ENCODE peak calls at places on chromosomes 2 and 18, in four cellular contexts. Y is tibial artery, A is PC-3, Z is SJCRH30. G is an unnamed sample. For H3K27me3, the result is how much of the 10 kb centered on the place peaks cover.

GRCh38 chr2:218217366-218218309 is 649 bp downstream of the ARPC2 start:
- DNase-seq in Z (peak), Y (peak), A (peak), G (peak)

GRCh38 chr18:44594779-44595467 is 85.8 kb upstream of the SETBP1 start:
- DNase-seq in Y (no peak), Z (peak), A (peak), G (no peak)

GRCh38 chr2:237876056-237876439 is 16.6 kb downstream of the RAMP1 start:
- DNase-seq in Z (no peak), A (no peak), Y (peak), G (no peak)

GRCh38 chr2:187615364-187615763 is 61.1 kb upstream of the TFPI start:
- DNase-seq in Z (no peak), Y (no peak), A (no peak), G (no peak)

GRCh38 chr2:45820048-45820447 is 168.6 kb downstream of the PRKCE start:
- DNase-seq in Z (no peak), Y (no peak), A (no peak), G (no peak)

GRCh38 chr2:121298476-121298875 is 13.5 kb upstream of the TFCP2L1 start:
- DNase-seq in Y (no peak), A (no peak), Z (no peak), G (no peak)

GRCh38 chr2:71687412-71687811 is 234.1 kb downstream of the DYSF start:
- DNase-seq in Y (no peak), Z (no peak), A (no peak), G (no peak)

GRCh38 chr2:423479-423878 is 135.6 kb upstream of the ALKAL2 start:
- DNase-seq in Y (no peak), A (peak), Z (no peak), G (no peak)

GRCh38 chr2:41873102-41873501 is 174.7 kb upstream of the PKDCC start:
- DNase-seq in A (no peak), Y (no peak), Z (no peak), G (no peak)

GRCh38 chr2:25320077-25320476 is 21.6 kb downstream of the DNMT3A start:
- DNase-seq in Y (no peak), A (no peak), Z (no peak), G (no peak)
- H3K27me3 ChIP-seq in Y (under half), A (under half), Z (under half), G (under half)

GRCh38 chr18:78406743-78407455 is 572.7 kb upstream of the SALL3 start:
- DNase-seq in A (no peak), Y (no peak), Z (no peak), G (peak)

GRCh38 chr18:78408623-78409022 is 571.0 kb upstream of the SALL3 start:
- DNase-seq in Y (no peak), A (no peak), Z (no peak), G (no peak)

GRCh38 chr18:78407456-78407823 is 572.2 kb upstream of the SALL3 start:
- DNase-seq in Y (no peak), A (no peak), Z (no peak), G (peak)

GRCh38 chr18:78411539-78411938 is 568.1 kb upstream of the SALL3 start:
- DNase-seq in Z (no peak), A (no peak), Y (no peak), G (no peak)

GRCh38 chr18:78410094-78410786 is 569.4 kb upstream of the SALL3 start:
- DNase-seq in A (no peak), Y (no peak), Z (no peak), G (no peak)
- H3K27me3 ChIP-seq in A (half or more), Y (under half), Z (under half), G (under half)

GRCh38 chr18:5894215-5894612 is 1.1 kb downstream of the TMEM200C start:
- DNase-seq in A (no peak), Y (no peak), Z (no peak), G (no peak)
- H3K27me3 ChIP-seq in A (under half), Y (under half), Z (under half), G (half or more)

GRCh38 chr2:204293884-204294535 is 251.3 kb upstream of the PARD3B start:
- DNase-seq in A (no peak), Z (no peak), Y (no peak), G (peak)
- H3K27me3 ChIP-seq in A (under half), Z (under half), Y (under half), G (under half)

DNA sequence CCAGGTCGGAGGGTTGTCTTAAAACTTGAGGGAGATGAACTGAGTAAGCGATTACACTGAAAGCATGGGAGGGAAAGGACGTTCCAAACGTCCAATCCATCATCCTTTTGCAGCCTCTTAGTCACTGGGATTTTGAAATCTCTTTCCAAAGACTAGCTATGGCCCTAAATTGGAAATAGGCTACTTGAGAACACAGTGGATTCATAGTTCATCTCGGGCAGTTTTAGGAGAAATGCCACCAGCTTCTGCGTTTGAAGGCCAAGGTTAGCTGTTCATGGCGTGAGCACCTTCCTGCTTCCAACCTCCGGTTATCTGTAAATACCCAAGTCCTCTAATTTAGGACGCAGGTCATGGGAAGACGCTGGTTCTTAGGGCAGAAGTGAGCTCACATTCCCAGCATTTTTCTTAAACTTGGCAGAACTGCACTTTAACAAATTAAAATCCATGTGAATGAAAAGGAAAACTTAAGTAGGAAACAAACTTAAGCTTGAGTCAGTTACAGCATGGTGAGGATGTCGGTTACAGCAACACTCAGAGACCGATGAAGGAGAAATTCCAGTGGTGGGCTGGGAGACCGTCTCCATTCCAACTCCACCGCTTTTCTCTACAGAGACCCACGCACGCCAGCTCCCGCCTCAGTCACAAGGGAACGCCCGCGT is 692 bp upstream of the EML6 start:
- DNase-seq in Z (no peak), A (peak), Y (no peak), G (no peak)
- H3K27me3 ChIP-seq in Z (under half), A (under half), Y (under half), G (under half)

DNA sequence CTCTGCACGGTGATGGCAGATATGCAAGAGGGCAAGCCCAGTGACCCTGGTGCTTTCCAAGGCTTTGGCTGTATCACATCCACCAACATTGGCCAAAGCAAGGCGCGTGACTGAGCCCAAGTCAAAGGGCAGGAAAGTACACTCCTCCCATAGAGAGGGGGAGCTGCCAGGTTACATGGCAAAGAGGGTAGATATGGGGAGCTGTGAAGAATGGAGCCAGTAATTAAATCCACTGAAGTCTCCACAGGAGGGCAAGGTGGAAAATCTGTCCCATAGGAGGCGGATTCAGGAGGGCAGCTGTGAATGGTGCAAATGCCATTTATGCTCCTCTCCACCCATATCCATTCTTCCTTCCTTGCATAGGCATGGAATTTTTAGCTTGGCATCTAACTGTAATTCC is 44.6 kb upstream of the THOC1 start:
- DNase-seq in Y (no peak), Z (no peak), A (no peak), G (no peak)
- H3K27me3 ChIP-seq in Y (under half), Z (under half), A (half or more), G (under half)

DNA sequence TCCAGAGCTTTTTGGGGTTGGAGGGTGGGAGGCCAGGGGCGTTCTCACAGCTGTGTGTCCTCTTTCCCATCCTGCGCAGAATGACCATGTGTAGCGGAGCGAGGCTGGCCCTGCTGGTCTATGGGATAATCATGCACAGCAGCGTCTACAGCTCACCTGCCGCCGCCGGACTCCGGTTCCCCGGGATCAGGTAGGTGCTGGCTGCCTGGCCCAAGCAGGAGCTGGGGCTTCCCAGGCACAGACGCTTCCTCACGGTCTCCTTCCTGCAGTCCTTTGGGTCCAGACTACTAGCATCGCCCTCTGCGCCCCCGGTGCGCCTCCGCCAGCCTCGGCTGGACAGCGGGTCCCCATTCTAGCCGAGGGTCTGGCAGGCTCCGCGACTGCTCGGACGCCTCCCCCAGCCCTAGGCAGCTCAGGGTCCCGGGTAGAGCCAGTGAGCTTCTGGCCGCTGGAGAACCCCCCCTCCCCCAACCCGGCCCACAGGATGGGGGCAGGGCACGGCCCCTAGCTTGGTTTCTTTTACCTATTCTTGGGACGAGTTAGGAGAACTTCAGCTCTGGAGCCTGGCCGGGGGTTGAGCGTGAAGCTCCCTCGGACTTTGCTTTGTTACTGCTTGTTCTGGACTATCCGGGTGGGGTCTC is 756 bp downstream of the ADCYAP1 start:
- DNase-seq in Y (no peak), A (no peak), Z (no peak), G (peak)
- H3K27me3 ChIP-seq in Y (under half), A (half or more), Z (under half), G (half or more)